ENCODE peak calls at places on chromosomes 4 and X, in five cellular contexts. T is endothelial cell, H is AG04450, K is WERI-Rb-1, C is HCT116. L is an unnamed sample.

GRCh38 chr4:83616252-83616651 is 80.3 kb downstream of the GPAT3 start:
- DNase-seq in C (no peak), H (no peak), T (no peak), K (no peak), L (no peak)

GRCh38 chrX:107842715-107843400 is 17.2 kb downstream of the MID2 start:
- DNase-seq in K (no peak), C (no peak), H (no peak), T (no peak), L (no peak)

GRCh38 chr4:124177647-124178425 is 534.7 kb downstream of the ANKRD50 start:
- DNase-seq in K (no peak), C (no peak), T (no peak), H (peak), L (peak)

GRCh38 chrX:108740299-108740774 is 4.0 kb upstream of the IRS4 start:
- DNase-seq in H (no peak), T (no peak), C (no peak), K (no peak), L (no peak)

GRCh38 chr4:159455675-159456235 is 352.9 kb downstream of the RAPGEF2 start:
- DNase-seq in K (peak), T (peak), H (no peak), C (peak), L (peak)

GRCh38 chr4:11313157-11313943 is 115.3 kb downstream of the HS3ST1 start:
- DNase-seq in C (no peak), H (no peak), K (no peak), T (no peak), L (no peak)

GRCh38 chr4:79022529-79022928 is 83.3 kb upstream of the PAQR3 start:
- DNase-seq in K (no peak), T (no peak), C (no peak), H (no peak), L (no peak)

GRCh38 chr4:179110356-179110755 is 1668.1 kb upstream of the AGA start:
- DNase-seq in C (no peak), K (no peak), T (no peak), H (peak), L (peak)

GRCh38 chr4:141413366-141413765 is 192.7 kb downstream of the ZNF330 start:
- DNase-seq in K (no peak), H (no peak), C (no peak), T (no peak), L (no peak)

GRCh38 chr4:183600189-183600685 is 58.7 kb downstream of the RWDD4 start:
- DNase-seq in H (no peak), C (no peak), T (peak), K (no peak), L (no peak)

GRCh38 chrX:44898411-44899221 is 25.6 kb downstream of the KDM6A start:
- DNase-seq in H (no peak), T (no peak), K (peak), C (no peak), L (no peak)

GRCh38 chr4:182486895-182487294 is 243.7 kb downstream of the TENM3 start:
- DNase-seq in T (no peak), K (no peak), C (no peak), H (no peak), L (no peak)

GRCh38 chrX:31609130-31609529 is 537.3 kb upstream of the FTHL17 start:
- DNase-seq in T (no peak), C (no peak), H (peak), K (no peak), L (peak)

GRCh38 chr4:6416518-6417286 is 55.7 kb downstream of the PPP2R2C start:
- DNase-seq in H (no peak), T (no peak), C (no peak), K (peak), L (no peak)

GRCh38 chr4:40550900-40551546 is 78.6 kb downstream of the RBM47 start:
- DNase-seq in H (no peak), C (peak), T (no peak), K (peak), L (peak)

GRCh38 chrX:150692837-150693781 is at the start of gene MTMR1:
- DNase-seq in H (no peak), T (peak), C (no peak), K (peak), L (no peak)

GRCh38 chrX:120769576-120770341 is 105.9 kb downstream of the CT47B1 start:
- DNase-seq in K (no peak), H (no peak), T (no peak), C (peak), L (peak)
- TF ChIP-seq CTCF in K (no peak), H (no peak), T (no peak), C (peak), L (peak)

GRCh38 chr4:2243682-2244380 is 1.9 kb upstream of the HAUS3 start:
- DNase-seq in C (no peak), K (peak), T (no peak), H (no peak), L (peak)
- TF ChIP-seq CTCF in C (peak), K (peak), T (no peak), H (peak), L (no peak)

GRCh38 chr4:100590308-100590707 is 72.5 kb upstream of the EMCN start:
- DNase-seq in K (no peak), C (no peak), H (no peak), T (no peak), L (peak)

GRCh38 chr4:100593933-100594332 is 76.1 kb upstream of the EMCN start:
- DNase-seq in C (no peak), T (no peak), H (no peak), K (no peak), L (no peak)

GRCh38 chr4:100588076-100588475 is 70.3 kb upstream of the EMCN start:
- DNase-seq in H (no peak), T (no peak), K (no peak), C (no peak), L (no peak)

GRCh38 chr4:100591156-100591876 is 73.5 kb upstream of the EMCN start:
- DNase-seq in H (no peak), C (no peak), K (no peak), T (no peak), L (no peak)
- TF ChIP-seq CTCF in H (no peak), C (no peak), K (no peak), T (no peak), L (no peak)

GRCh38 chrX:101774340-101774739 is 114.7 kb upstream of the ARMCX2 start:
- DNase-seq in H (no peak), K (no peak), T (no peak), C (no peak), L (no peak)
- TF ChIP-seq CTCF in H (no peak), K (no peak), T (no peak), C (no peak), L (no peak)

GRCh38 chrX:115889121-115889890 is 281.2 kb upstream of the AGTR2 start:
- DNase-seq in K (peak), T (no peak), C (no peak), H (no peak), L (no peak)
- TF ChIP-seq CTCF in K (no peak), T (no peak), C (no peak), H (no peak), L (no peak)

DNA sequence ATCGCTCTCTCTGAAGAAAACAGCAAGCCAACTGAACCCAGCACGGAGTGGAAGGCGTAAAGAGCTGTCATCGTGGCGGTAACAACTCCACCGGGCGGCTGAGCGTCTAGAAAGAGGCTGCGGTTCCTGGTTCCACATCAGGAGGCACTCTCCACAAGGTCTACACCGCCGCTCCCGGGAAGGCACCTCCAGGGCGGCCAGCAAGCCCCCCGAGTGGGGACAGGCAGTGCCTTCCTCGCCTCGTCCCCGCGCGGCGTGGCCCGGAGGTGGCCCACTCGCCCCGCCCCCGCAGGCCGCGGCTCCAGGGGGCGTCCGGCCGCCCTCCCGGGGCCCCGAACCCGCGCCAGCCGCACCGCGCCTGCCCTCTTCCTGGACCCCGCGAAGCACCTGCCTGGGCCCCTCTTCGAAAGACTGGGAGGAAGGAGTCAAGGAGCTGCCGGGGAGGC is 747 bp downstream of the KLHL8 start:
- DNase-seq in K (peak), C (no peak), H (no peak), T (no peak), L (peak)
- TF ChIP-seq CTCF in K (peak), C (peak), H (peak), T (peak), L (peak)

DNA sequence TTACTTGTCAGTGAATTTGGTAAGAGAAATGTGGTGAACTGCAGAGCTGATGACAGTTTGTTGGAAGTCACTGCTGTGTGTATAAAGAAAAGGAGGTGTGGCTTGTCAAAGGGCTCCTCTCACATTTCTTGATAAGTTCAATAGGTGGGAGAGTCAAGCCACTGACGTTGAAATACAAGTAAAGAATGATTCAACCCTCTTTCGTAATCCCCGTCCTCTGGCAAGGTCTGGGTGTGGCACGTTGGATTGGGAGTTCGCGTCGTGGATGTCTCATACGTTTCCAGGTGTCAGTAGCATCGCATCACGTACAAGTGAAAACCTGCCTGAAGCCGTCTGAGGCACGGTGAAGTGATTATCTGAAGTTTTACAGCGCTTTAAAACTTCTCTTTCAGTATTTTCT is 76.4 kb downstream of the EGF start:
- DNase-seq in C (peak), T (no peak), K (no peak), H (no peak), L (no peak)
- TF ChIP-seq CTCF in C (no peak), T (no peak), K (no peak), H (no peak), L (no peak)

GRCh38 chrX:114712466-114712865 is 128.6 kb downstream of the HTR2C start:
- DNase-seq in K (no peak), T (no peak), C (no peak), H (no peak), L (no peak)

GRCh38 chrX:114717921-114718320 is 134.0 kb downstream of the HTR2C start:
- DNase-seq in T (no peak), C (no peak), H (no peak), K (peak), L (no peak)
- TF ChIP-seq CTCF in T (no peak), C (peak), H (no peak), K (peak), L (peak)

DNA sequence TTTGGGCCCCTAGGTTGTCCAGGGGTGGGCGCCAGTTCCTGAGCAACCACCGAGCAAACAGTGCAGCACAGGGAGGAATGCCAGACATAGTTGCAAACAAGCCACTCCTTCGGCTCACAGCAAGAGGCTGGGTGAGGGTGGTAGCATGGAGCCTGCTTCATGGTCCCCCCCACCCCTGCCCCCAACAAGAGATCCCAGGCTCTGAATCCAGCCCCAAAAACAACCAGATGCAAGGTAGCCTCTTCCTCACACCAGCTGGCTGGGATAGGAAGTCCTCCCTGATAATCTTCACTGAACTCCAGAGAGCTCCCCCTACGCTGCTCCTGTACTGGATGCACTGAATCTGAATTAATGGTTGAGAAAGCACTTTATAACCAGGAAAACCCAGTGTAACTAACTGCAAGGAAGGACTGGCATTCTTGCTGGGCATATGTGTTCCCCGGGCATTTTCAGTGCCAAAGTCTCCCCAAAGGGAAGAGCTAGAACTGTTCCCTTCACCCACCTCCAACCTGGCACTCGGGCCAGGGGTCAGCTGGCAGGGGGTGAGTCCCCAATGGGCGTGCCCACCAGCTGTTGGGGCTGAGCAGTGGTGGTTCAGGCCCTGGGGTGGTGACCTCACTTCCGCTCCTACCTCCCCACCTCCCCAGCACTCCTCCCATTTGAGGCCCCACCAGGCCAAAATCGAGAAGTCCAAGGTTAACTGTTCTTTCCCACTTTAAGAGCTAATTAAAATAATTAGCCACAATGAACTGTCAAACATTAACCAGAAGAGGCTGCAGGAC is 1.5 kb downstream of the ELF4 start:
- DNase-seq in H (no peak), K (no peak), C (no peak), T (no peak), L (peak)
- TF ChIP-seq CTCF in H (no peak), K (no peak), C (no peak), T (no peak), L (peak)

GRCh38 chrX:18206657-18207056 is 14.0 kb downstream of the BEND2 start:
- DNase-seq in C (no peak), K (no peak), T (no peak), H (no peak), L (no peak)

GRCh38 chrX:18210470-18210869 is 10.2 kb downstream of the BEND2 start:
- DNase-seq in C (no peak), H (no peak), K (no peak), T (no peak), L (no peak)
- TF ChIP-seq CTCF in C (no peak), H (no peak), K (no peak), T (no peak), L (peak)

L was measured in HFFc6.